ENCODE peak calls at places on chromosomes 7 and 10, in six cellular contexts. One of them, this sample, is unnamed.

GRCh38 chr10:80137031-80137712 is 4.6 kb downstream of the PLAC9 start:
- DNase-seq in PC-9: no peak
- DNase-seq in HCT116: no peak
- DNase-seq in mammary epithelial cell: no peak
- DNase-seq in neural progenitor cell: peak
- DNase-seq in PC-3: no peak
- DNase-seq in this sample: peak

GRCh38 chr10:121154846-121155245 is 303.7 kb downstream of the WDR11 start:
- DNase-seq in PC-9: no peak
- DNase-seq in neural progenitor cell: no peak
- DNase-seq in PC-3: no peak
- DNase-seq in mammary epithelial cell: peak
- DNase-seq in HCT116: no peak
- DNase-seq in this sample: peak

GRCh38 chr7:137283147-137283546 is 60.4 kb downstream of the PTN start:
- DNase-seq in mammary epithelial cell: no peak
- DNase-seq in HCT116: no peak
- DNase-seq in PC-9: no peak
- DNase-seq in PC-3: no peak
- DNase-seq in neural progenitor cell: no peak
- DNase-seq in this sample: no peak

GRCh38 chr7:80014507-80014906 is 120.1 kb upstream of the GNAI1 start:
- DNase-seq in mammary epithelial cell: peak
- DNase-seq in HCT116: no peak
- DNase-seq in PC-3: peak
- DNase-seq in PC-9: no peak
- DNase-seq in neural progenitor cell: peak
- DNase-seq in this sample: peak

GRCh38 chr10:48551796-48552591 is 52.9 kb downstream of the ARHGAP22 start:
- DNase-seq in mammary epithelial cell: peak
- DNase-seq in HCT116: peak
- DNase-seq in neural progenitor cell: peak
- DNase-seq in PC-3: peak
- DNase-seq in PC-9: peak
- DNase-seq in this sample: peak

GRCh38 chr10:28202941-28203352 is 99.9 kb downstream of the MPP7 start:
- DNase-seq in PC-3: peak
- DNase-seq in mammary epithelial cell: no peak
- DNase-seq in HCT116: no peak
- DNase-seq in PC-9: no peak
- DNase-seq in neural progenitor cell: no peak
- DNase-seq in this sample: no peak

GRCh38 chr7:50307368-50308012 is 3.0 kb downstream of the IKZF1 start:
- DNase-seq in PC-3: no peak
- DNase-seq in PC-9: no peak
- DNase-seq in mammary epithelial cell: no peak
- DNase-seq in neural progenitor cell: peak
- DNase-seq in HCT116: no peak
- DNase-seq in this sample: no peak

GRCh38 chr10:21292763-21293517 is 232.5 kb downstream of the SKIDA1 start:
- DNase-seq in neural progenitor cell: peak
- DNase-seq in mammary epithelial cell: peak
- DNase-seq in HCT116: peak
- DNase-seq in PC-3: peak
- DNase-seq in PC-9: peak
- DNase-seq in this sample: peak

GRCh38 chr10:62308101-62308500 is 39.5 kb upstream of the RTKN2 start:
- DNase-seq in mammary epithelial cell: no peak
- DNase-seq in HCT116: no peak
- DNase-seq in PC-9: no peak
- DNase-seq in PC-3: no peak
- DNase-seq in neural progenitor cell: no peak
- DNase-seq in this sample: no peak

GRCh38 chr10:116270691-116271592 is 2.1 kb downstream of the GFRA1 start:
- DNase-seq in neural progenitor cell: peak
- DNase-seq in mammary epithelial cell: no peak
- DNase-seq in HCT116: no peak
- DNase-seq in PC-9: no peak
- DNase-seq in PC-3: no peak
- DNase-seq in this sample: peak

GRCh38 chr7:130887182-130888016 is 153.4 kb upstream of the KLF14 start:
- DNase-seq in PC-3: peak
- DNase-seq in mammary epithelial cell: peak
- DNase-seq in PC-9: peak
- DNase-seq in neural progenitor cell: no peak
- DNase-seq in HCT116: peak
- DNase-seq in this sample: no peak

GRCh38 chr10:122531935-122532334 is 28.6 kb upstream of the DMBT1 start:
- DNase-seq in HCT116: no peak
- DNase-seq in PC-9: peak
- DNase-seq in mammary epithelial cell: no peak
- DNase-seq in neural progenitor cell: no peak
- DNase-seq in PC-3: peak
- DNase-seq in this sample: no peak

GRCh38 chr10:4633776-4634175 is 192.2 kb upstream of the AKR1E2 start:
- DNase-seq in mammary epithelial cell: no peak
- DNase-seq in HCT116: no peak
- DNase-seq in PC-3: no peak
- DNase-seq in neural progenitor cell: no peak
- DNase-seq in PC-9: no peak
- DNase-seq in this sample: no peak

GRCh38 chr7:27459729-27460048 is 203.0 kb downstream of the HIBADH start:
- DNase-seq in PC-9: no peak
- DNase-seq in mammary epithelial cell: no peak
- DNase-seq in neural progenitor cell: no peak
- DNase-seq in PC-3: no peak
- DNase-seq in HCT116: no peak
- DNase-seq in this sample: no peak

GRCh38 chr10:109174526-109174925 is 748.8 kb downstream of the XPNPEP1 start:
- DNase-seq in PC-9: no peak
- DNase-seq in neural progenitor cell: no peak
- DNase-seq in HCT116: no peak
- DNase-seq in mammary epithelial cell: no peak
- DNase-seq in PC-3: no peak
- DNase-seq in this sample: no peak

GRCh38 chr10:35172574-35172973 is 45.9 kb downstream of the CREM start:
- DNase-seq in HCT116: no peak
- DNase-seq in mammary epithelial cell: no peak
- DNase-seq in PC-9: no peak
- DNase-seq in neural progenitor cell: no peak
- DNase-seq in PC-3: no peak
- DNase-seq in this sample: no peak

GRCh38 chr7:36299882-36300341 is 89.8 kb upstream of the ANLN start:
- DNase-seq in HCT116: no peak
- DNase-seq in PC-9: no peak
- DNase-seq in PC-3: no peak
- DNase-seq in mammary epithelial cell: no peak
- DNase-seq in neural progenitor cell: no peak
- DNase-seq in this sample: no peak

GRCh38 chr10:101769541-101770180 is 6.3 kb downstream of the FGF8 start:
- DNase-seq in mammary epithelial cell: no peak
- DNase-seq in HCT116: no peak
- DNase-seq in PC-9: no peak
- DNase-seq in PC-3: no peak
- DNase-seq in neural progenitor cell: no peak
- DNase-seq in this sample: no peak

GRCh38 chr10:101772895-101773761 is 2.8 kb downstream of the FGF8 start:
- DNase-seq in PC-9: no peak
- DNase-seq in mammary epithelial cell: no peak
- DNase-seq in PC-3: no peak
- DNase-seq in neural progenitor cell: peak
- DNase-seq in HCT116: no peak
- DNase-seq in this sample: no peak

GRCh38 chr10:101770331-101771215 is 5.3 kb downstream of the FGF8 start:
- DNase-seq in mammary epithelial cell: no peak
- DNase-seq in neural progenitor cell: no peak
- DNase-seq in PC-9: no peak
- DNase-seq in PC-3: no peak
- DNase-seq in HCT116: no peak
- DNase-seq in this sample: no peak

GRCh38 chr10:101772017-101772894 is 3.7 kb downstream of the FGF8 start:
- DNase-seq in PC-3: no peak
- DNase-seq in neural progenitor cell: no peak
- DNase-seq in mammary epithelial cell: no peak
- DNase-seq in PC-9: no peak
- DNase-seq in HCT116: no peak
- DNase-seq in this sample: no peak

DNA sequence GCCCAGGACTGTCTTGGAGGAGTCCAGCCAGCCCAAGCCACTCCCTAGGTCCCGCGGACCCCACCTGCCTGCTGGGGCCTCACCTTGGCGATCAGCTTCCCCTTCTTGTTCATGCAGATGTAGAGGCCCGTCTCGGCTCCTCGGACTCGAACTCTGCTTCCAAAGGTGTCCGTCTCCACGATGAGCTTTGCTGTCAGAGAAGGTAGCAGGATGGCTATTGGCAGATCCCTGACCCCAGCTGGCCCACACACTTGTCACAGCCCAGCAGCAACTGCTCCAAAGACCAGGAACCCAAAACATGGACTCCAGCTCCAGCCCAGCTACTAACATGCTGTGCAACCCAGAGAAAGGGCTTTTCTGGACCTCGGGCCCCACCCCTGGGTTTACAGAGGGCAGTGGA is 4.5 kb downstream of the FGF8 start:
- DNase-seq in PC-9: no peak
- DNase-seq in HCT116: no peak
- DNase-seq in mammary epithelial cell: no peak
- DNase-seq in PC-3: no peak
- DNase-seq in neural progenitor cell: no peak
- DNase-seq in this sample: no peak
- TF ChIP-seq EZH2 in PC-9: no peak
- TF ChIP-seq EZH2 in HCT116: no peak
- TF ChIP-seq EZH2 in mammary epithelial cell: no peak
- TF ChIP-seq EZH2 in PC-3: no peak
- TF ChIP-seq EZH2 in neural progenitor cell: no peak
- TF ChIP-seq EZH2 in this sample: no peak

DNA sequence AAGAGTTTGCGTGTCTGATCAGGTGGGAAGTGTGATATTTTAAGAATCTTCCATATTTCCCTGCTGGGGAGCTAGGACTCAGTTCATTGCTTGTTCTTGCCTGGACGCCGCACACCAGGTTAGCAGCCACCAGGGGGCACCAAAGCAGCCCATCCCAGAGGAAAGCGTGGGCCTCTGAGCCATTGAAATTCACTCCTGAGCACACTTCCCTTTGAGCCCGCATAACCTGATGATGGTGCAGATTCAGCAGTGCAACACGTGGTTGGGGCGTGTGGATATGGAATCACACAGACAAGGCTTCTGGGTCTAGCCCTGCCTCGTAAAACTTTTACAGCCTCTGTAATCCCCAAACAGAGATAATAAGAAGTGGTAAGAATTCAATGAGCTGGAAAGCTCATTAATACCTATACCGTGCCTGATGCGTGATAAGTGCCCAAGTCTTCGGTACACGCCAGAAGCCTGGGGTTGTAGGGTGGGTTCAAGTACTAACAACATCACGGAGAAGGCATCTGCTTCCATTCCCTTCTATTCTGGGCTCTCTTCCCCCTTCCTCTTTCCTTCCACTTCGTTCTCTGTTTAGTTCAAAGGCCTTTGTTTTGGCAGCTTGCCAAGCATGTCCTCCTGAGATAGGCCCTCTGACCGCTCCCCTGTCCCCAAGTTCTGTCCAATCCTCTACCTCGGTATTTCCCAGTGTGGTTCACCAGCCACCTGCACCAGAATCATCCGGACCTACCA is 130.1 kb upstream of the KMT2E start:
- DNase-seq in mammary epithelial cell: peak
- DNase-seq in PC-9: peak
- DNase-seq in PC-3: peak
- DNase-seq in HCT116: peak
- DNase-seq in neural progenitor cell: peak
- DNase-seq in this sample: peak
- TF ChIP-seq EZH2 in mammary epithelial cell: no peak
- TF ChIP-seq EZH2 in PC-9: no peak
- TF ChIP-seq EZH2 in PC-3: no peak
- TF ChIP-seq EZH2 in HCT116: no peak
- TF ChIP-seq EZH2 in neural progenitor cell: no peak
- TF ChIP-seq EZH2 in this sample: no peak

GRCh38 chr7:97024209-97025129 is at the start of gene DLX5:
- DNase-seq in neural progenitor cell: peak
- DNase-seq in HCT116: no peak
- DNase-seq in PC-3: peak
- DNase-seq in mammary epithelial cell: peak
- DNase-seq in PC-9: no peak
- DNase-seq in this sample: peak

GRCh38 chr7:97022451-97023306 is 2.0 kb downstream of the DLX5 start:
- DNase-seq in PC-3: no peak
- DNase-seq in neural progenitor cell: peak
- DNase-seq in mammary epithelial cell: no peak
- DNase-seq in PC-9: no peak
- DNase-seq in HCT116: no peak
- DNase-seq in this sample: no peak

GRCh38 chr7:97025983-97026704 is 1.5 kb upstream of the DLX5 start:
- DNase-seq in neural progenitor cell: peak
- DNase-seq in HCT116: no peak
- DNase-seq in mammary epithelial cell: no peak
- DNase-seq in PC-3: no peak
- DNase-seq in PC-9: no peak
- DNase-seq in this sample: no peak

GRCh38 chr7:97026705-97027426 is 2.2 kb upstream of the DLX5 start:
- DNase-seq in neural progenitor cell: peak
- DNase-seq in PC-9: no peak
- DNase-seq in mammary epithelial cell: no peak
- DNase-seq in PC-3: no peak
- DNase-seq in HCT116: no peak
- DNase-seq in this sample: no peak

GRCh38 chr7:97025130-97025499 is 484 bp upstream of the DLX5 start:
- DNase-seq in PC-9: no peak
- DNase-seq in PC-3: no peak
- DNase-seq in neural progenitor cell: no peak
- DNase-seq in mammary epithelial cell: no peak
- DNase-seq in HCT116: no peak
- DNase-seq in this sample: no peak
- TF ChIP-seq EZH2 in PC-9: no peak
- TF ChIP-seq EZH2 in PC-3: no peak
- TF ChIP-seq EZH2 in neural progenitor cell: no peak
- TF ChIP-seq EZH2 in mammary epithelial cell: no peak
- TF ChIP-seq EZH2 in HCT116: no peak
- TF ChIP-seq EZH2 in this sample: no peak

DNA sequence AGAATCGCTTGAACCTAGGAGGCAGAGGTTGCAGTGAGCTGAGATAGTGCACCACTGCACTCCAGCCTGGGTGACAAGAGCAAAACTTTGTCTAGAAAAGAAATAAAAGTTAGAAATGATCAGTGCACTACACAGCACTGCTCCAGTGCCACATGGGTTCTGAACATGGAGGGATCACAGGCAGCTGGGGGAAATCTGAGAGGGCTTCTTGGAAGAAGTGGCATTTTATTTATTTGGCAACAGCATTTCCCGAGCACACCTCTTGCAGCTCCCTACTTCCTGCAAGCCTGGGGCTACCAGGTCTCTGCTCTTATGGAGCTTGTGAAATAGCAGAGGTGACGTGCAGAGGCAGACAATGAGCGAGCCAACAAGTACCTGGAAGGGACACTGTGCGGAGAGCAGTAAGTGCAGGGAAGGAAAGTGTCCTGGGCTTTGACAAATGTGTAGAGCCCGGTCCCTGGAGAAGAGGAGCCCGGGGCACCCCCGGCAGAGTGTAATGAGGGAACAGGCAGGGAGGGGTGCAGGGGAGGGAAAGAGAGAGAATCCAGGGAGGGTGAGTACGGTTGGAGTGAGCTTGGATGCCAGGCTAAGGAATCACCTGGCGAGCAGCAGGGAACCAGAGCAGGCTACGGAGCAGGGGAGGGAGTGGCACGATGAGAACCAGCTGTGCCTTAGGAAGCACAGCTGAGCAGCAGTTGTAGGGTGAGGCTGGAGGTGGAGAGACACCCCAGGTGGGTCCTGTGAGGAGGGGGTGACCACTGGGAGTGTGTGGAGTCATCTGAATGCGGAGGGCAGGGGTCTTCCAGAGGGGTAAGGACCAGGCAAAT is 104.6 kb upstream of the CTBP2 start:
- DNase-seq in PC-3: peak
- DNase-seq in neural progenitor cell: no peak
- DNase-seq in mammary epithelial cell: peak
- DNase-seq in PC-9: peak
- DNase-seq in HCT116: no peak
- DNase-seq in this sample: no peak
- TF ChIP-seq EZH2 in PC-3: no peak
- TF ChIP-seq EZH2 in neural progenitor cell: no peak
- TF ChIP-seq EZH2 in mammary epithelial cell: no peak
- TF ChIP-seq EZH2 in PC-9: no peak
- TF ChIP-seq EZH2 in HCT116: no peak
- TF ChIP-seq EZH2 in this sample: no peak

This sample was measured in hepatocyte.